ENCODE peak calls at places on chromosome 1, in seven cellular contexts. One of them, this sample, is unnamed.

GRCh38 chr1:69540052-69540451 is 27.7 kb upstream of the LRRC7 start:
- DNase-seq in heart left ventricle: no peak
- DNase-seq in fibroblast of lung: no peak
- DNase-seq in H9: no peak
- DNase-seq in fibroblast of mammary gland: no peak
- DNase-seq in fibroblast of pulmonary artery: no peak
- DNase-seq in dorsolateral prefrontal cortex: no peak
- DNase-seq in this sample: no peak

GRCh38 chr1:76668046-76668445 is 199.2 kb upstream of the ST6GALNAC5 start:
- DNase-seq in dorsolateral prefrontal cortex: no peak
- DNase-seq in fibroblast of pulmonary artery: no peak
- DNase-seq in H9: no peak
- DNase-seq in fibroblast of lung: peak
- DNase-seq in heart left ventricle: no peak
- DNase-seq in fibroblast of mammary gland: no peak
- DNase-seq in this sample: no peak

GRCh38 chr1:47231314-47232186 is 475 bp downstream of the TAL1 start:
- DNase-seq in dorsolateral prefrontal cortex: no peak
- DNase-seq in H9: peak
- DNase-seq in fibroblast of pulmonary artery: peak
- DNase-seq in fibroblast of mammary gland: peak
- DNase-seq in heart left ventricle: no peak
- DNase-seq in fibroblast of lung: peak
- DNase-seq in this sample: no peak

GRCh38 chr1:151006331-151007052 is at the start of gene MINDY1:
- DNase-seq in fibroblast of pulmonary artery: peak
- DNase-seq in fibroblast of mammary gland: peak
- DNase-seq in dorsolateral prefrontal cortex: peak
- DNase-seq in heart left ventricle: peak
- DNase-seq in H9: peak
- DNase-seq in fibroblast of lung: peak
- DNase-seq in this sample: peak

GRCh38 chr1:78619803-78620579 is at the start of gene IFI44L:
- DNase-seq in fibroblast of lung: peak
- DNase-seq in H9: no peak
- DNase-seq in fibroblast of mammary gland: peak
- DNase-seq in heart left ventricle: peak
- DNase-seq in fibroblast of pulmonary artery: peak
- DNase-seq in dorsolateral prefrontal cortex: no peak
- DNase-seq in this sample: peak

GRCh38 chr1:203656796-203657620 is 30.4 kb downstream of the ATP2B4 start:
- DNase-seq in fibroblast of mammary gland: no peak
- DNase-seq in fibroblast of lung: no peak
- DNase-seq in dorsolateral prefrontal cortex: no peak
- DNase-seq in heart left ventricle: no peak
- DNase-seq in fibroblast of pulmonary artery: no peak
- DNase-seq in H9: no peak
- DNase-seq in this sample: no peak

GRCh38 chr1:218443255-218443654 is 98.1 kb downstream of the TGFB2 start:
- DNase-seq in heart left ventricle: no peak
- DNase-seq in fibroblast of lung: no peak
- DNase-seq in dorsolateral prefrontal cortex: no peak
- DNase-seq in H9: no peak
- DNase-seq in fibroblast of pulmonary artery: no peak
- DNase-seq in fibroblast of mammary gland: no peak
- DNase-seq in this sample: no peak

GRCh38 chr1:1142844-1143243 is 27.0 kb upstream of the C1orf159 start:
- DNase-seq in dorsolateral prefrontal cortex: no peak
- DNase-seq in fibroblast of pulmonary artery: no peak
- DNase-seq in fibroblast of lung: no peak
- DNase-seq in H9: no peak
- DNase-seq in heart left ventricle: no peak
- DNase-seq in fibroblast of mammary gland: no peak
- DNase-seq in this sample: no peak

GRCh38 chr1:25137521-25138395 is 94.5 kb downstream of the SYF2 start:
- DNase-seq in fibroblast of pulmonary artery: no peak
- DNase-seq in fibroblast of lung: no peak
- DNase-seq in dorsolateral prefrontal cortex: no peak
- DNase-seq in H9: no peak
- DNase-seq in fibroblast of mammary gland: no peak
- DNase-seq in heart left ventricle: no peak
- DNase-seq in this sample: no peak

GRCh38 chr1:46558141-46558963 is 6.9 kb upstream of the KNCN start:
- DNase-seq in fibroblast of mammary gland: no peak
- DNase-seq in fibroblast of pulmonary artery: no peak
- DNase-seq in dorsolateral prefrontal cortex: no peak
- DNase-seq in H9: peak
- DNase-seq in fibroblast of lung: no peak
- DNase-seq in heart left ventricle: no peak
- DNase-seq in this sample: no peak

GRCh38 chr1:225766967-225767413 is 10.6 kb upstream of the SRP9 start:
- DNase-seq in dorsolateral prefrontal cortex: no peak
- DNase-seq in fibroblast of lung: peak
- DNase-seq in fibroblast of mammary gland: peak
- DNase-seq in fibroblast of pulmonary artery: peak
- DNase-seq in H9: no peak
- DNase-seq in heart left ventricle: peak
- DNase-seq in this sample: peak

GRCh38 chr1:36691374-36691773 is 208.7 kb upstream of the CSF3R start:
- DNase-seq in dorsolateral prefrontal cortex: no peak
- DNase-seq in fibroblast of lung: no peak
- DNase-seq in fibroblast of mammary gland: no peak
- DNase-seq in heart left ventricle: no peak
- DNase-seq in fibroblast of pulmonary artery: no peak
- DNase-seq in H9: peak
- DNase-seq in this sample: no peak
- TF ChIP-seq CTCF in dorsolateral prefrontal cortex: no peak
- TF ChIP-seq CTCF in fibroblast of lung: no peak
- TF ChIP-seq CTCF in fibroblast of mammary gland: no peak
- TF ChIP-seq CTCF in heart left ventricle: no peak
- TF ChIP-seq CTCF in fibroblast of pulmonary artery: no peak
- TF ChIP-seq CTCF in H9: no peak
- TF ChIP-seq CTCF in this sample: no peak

DNA sequence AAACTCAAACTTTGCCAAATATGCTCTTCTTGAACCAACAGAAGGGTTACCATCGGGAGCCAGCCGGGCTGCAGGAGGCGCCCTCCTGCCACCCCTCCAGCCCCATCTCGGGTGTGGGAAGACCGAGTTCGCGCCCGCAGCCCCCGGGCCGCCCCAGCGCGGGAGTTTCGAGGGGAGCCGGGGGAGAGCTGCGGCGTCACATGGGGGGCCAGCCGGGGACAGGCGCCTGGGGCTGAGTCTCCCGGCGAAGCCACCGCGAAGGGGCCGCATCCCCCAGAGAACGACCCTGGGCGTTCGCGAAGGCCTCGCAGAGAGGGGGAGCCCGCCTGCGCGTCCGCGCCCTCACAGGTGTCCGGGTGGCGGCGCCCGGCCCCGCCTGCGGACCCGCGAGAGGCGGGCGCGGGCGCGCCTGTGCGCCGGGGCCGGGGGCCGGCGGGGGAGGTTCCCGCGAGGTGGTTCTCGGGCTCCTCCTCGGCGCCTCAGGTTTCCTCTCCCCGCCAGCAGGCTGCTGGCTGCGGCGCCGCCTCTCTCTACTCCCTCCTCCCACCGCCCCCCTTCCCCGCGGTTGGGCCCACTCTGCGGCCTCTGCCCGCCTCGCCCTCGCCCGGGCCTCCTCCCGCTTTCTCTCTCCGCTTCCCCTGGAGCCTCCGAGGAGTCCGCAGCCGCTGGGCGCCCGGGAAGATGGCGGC is at the start of gene RAVER2:
- DNase-seq in fibroblast of mammary gland: peak
- DNase-seq in heart left ventricle: peak
- DNase-seq in fibroblast of pulmonary artery: peak
- DNase-seq in fibroblast of lung: peak
- DNase-seq in dorsolateral prefrontal cortex: peak
- DNase-seq in H9: peak
- DNase-seq in this sample: peak
- TF ChIP-seq CTCF in fibroblast of mammary gland: peak
- TF ChIP-seq CTCF in heart left ventricle: no peak
- TF ChIP-seq CTCF in fibroblast of pulmonary artery: peak
- TF ChIP-seq CTCF in fibroblast of lung: peak
- TF ChIP-seq CTCF in dorsolateral prefrontal cortex: peak
- TF ChIP-seq CTCF in H9: peak
- TF ChIP-seq CTCF in this sample: peak

GRCh38 chr1:18965206-18966173 is 9.0 kb upstream of the IFFO2 start:
- DNase-seq in dorsolateral prefrontal cortex: no peak
- DNase-seq in fibroblast of mammary gland: no peak
- DNase-seq in fibroblast of lung: no peak
- DNase-seq in H9: peak
- DNase-seq in fibroblast of pulmonary artery: peak
- DNase-seq in heart left ventricle: no peak
- DNase-seq in this sample: no peak

GRCh38 chr1:18962121-18962721 is 5.7 kb upstream of the IFFO2 start:
- DNase-seq in fibroblast of pulmonary artery: peak
- DNase-seq in fibroblast of mammary gland: peak
- DNase-seq in heart left ventricle: no peak
- DNase-seq in fibroblast of lung: no peak
- DNase-seq in H9: no peak
- DNase-seq in dorsolateral prefrontal cortex: no peak
- DNase-seq in this sample: no peak

GRCh38 chr1:18962855-18963737 is 6.6 kb upstream of the IFFO2 start:
- DNase-seq in heart left ventricle: no peak
- DNase-seq in fibroblast of pulmonary artery: no peak
- DNase-seq in fibroblast of mammary gland: no peak
- DNase-seq in fibroblast of lung: no peak
- DNase-seq in H9: no peak
- DNase-seq in dorsolateral prefrontal cortex: no peak
- DNase-seq in this sample: no peak

GRCh38 chr1:18967066-18967690 is 10.7 kb upstream of the IFFO2 start:
- DNase-seq in dorsolateral prefrontal cortex: no peak
- DNase-seq in fibroblast of mammary gland: no peak
- DNase-seq in fibroblast of pulmonary artery: no peak
- DNase-seq in fibroblast of lung: no peak
- DNase-seq in H9: no peak
- DNase-seq in heart left ventricle: no peak
- DNase-seq in this sample: no peak

DNA sequence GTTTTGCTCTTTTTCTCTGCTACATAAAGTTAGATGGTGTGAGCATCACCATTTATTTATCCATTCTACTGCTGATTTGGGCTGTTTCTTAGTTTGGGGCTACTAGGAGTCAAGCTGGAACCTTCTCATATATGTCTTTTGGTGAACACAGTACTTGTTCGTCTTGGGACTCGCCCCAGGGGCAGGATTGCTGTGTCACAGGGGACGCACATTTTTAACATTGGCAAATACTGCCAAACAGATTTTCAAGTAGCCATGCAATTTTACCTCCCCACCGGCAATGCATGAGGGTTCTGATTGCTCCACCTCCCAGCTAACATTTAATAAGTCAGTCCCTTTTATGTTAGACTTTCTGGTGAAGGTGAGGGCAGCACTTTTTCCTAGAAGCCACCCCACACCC is 7.5 kb upstream of the IFFO2 start:
- DNase-seq in fibroblast of pulmonary artery: no peak
- DNase-seq in heart left ventricle: no peak
- DNase-seq in fibroblast of mammary gland: no peak
- DNase-seq in H9: no peak
- DNase-seq in dorsolateral prefrontal cortex: no peak
- DNase-seq in fibroblast of lung: no peak
- DNase-seq in this sample: no peak
- TF ChIP-seq CTCF in fibroblast of pulmonary artery: no peak
- TF ChIP-seq CTCF in heart left ventricle: no peak
- TF ChIP-seq CTCF in fibroblast of mammary gland: no peak
- TF ChIP-seq CTCF in H9: no peak
- TF ChIP-seq CTCF in dorsolateral prefrontal cortex: no peak
- TF ChIP-seq CTCF in fibroblast of lung: no peak
- TF ChIP-seq CTCF in this sample: no peak

GRCh38 chr1:34549199-34549598 is 205.6 kb upstream of the GJB5 start:
- DNase-seq in H9: peak
- DNase-seq in dorsolateral prefrontal cortex: no peak
- DNase-seq in fibroblast of pulmonary artery: no peak
- DNase-seq in heart left ventricle: no peak
- DNase-seq in fibroblast of lung: no peak
- DNase-seq in fibroblast of mammary gland: no peak
- DNase-seq in this sample: no peak
- TF ChIP-seq CTCF in H9: peak
- TF ChIP-seq CTCF in dorsolateral prefrontal cortex: no peak
- TF ChIP-seq CTCF in fibroblast of pulmonary artery: no peak
- TF ChIP-seq CTCF in heart left ventricle: no peak
- TF ChIP-seq CTCF in fibroblast of lung: no peak
- TF ChIP-seq CTCF in fibroblast of mammary gland: no peak
- TF ChIP-seq CTCF in this sample: peak

GRCh38 chr1:209797978-209798639 is 7.8 kb downstream of the IRF6 start:
- DNase-seq in H9: peak
- DNase-seq in fibroblast of mammary gland: no peak
- DNase-seq in fibroblast of lung: no peak
- DNase-seq in dorsolateral prefrontal cortex: no peak
- DNase-seq in heart left ventricle: no peak
- DNase-seq in fibroblast of pulmonary artery: no peak
- DNase-seq in this sample: no peak
- TF ChIP-seq CTCF in H9: peak
- TF ChIP-seq CTCF in fibroblast of mammary gland: peak
- TF ChIP-seq CTCF in fibroblast of lung: no peak
- TF ChIP-seq CTCF in dorsolateral prefrontal cortex: no peak
- TF ChIP-seq CTCF in heart left ventricle: no peak
- TF ChIP-seq CTCF in fibroblast of pulmonary artery: peak
- TF ChIP-seq CTCF in this sample: peak

GRCh38 chr1:92784639-92785500 is at the start of gene EVI5:
- DNase-seq in fibroblast of lung: peak
- DNase-seq in fibroblast of mammary gland: peak
- DNase-seq in heart left ventricle: peak
- DNase-seq in H9: peak
- DNase-seq in dorsolateral prefrontal cortex: peak
- DNase-seq in fibroblast of pulmonary artery: peak
- DNase-seq in this sample: peak
- TF ChIP-seq CTCF in fibroblast of lung: no peak
- TF ChIP-seq CTCF in fibroblast of mammary gland: no peak
- TF ChIP-seq CTCF in heart left ventricle: no peak
- TF ChIP-seq CTCF in H9: no peak
- TF ChIP-seq CTCF in dorsolateral prefrontal cortex: peak
- TF ChIP-seq CTCF in fibroblast of pulmonary artery: no peak
- TF ChIP-seq CTCF in this sample: no peak

GRCh38 chr1:231796141-231796540 is 169.6 kb downstream of the DISC1 start:
- DNase-seq in H9: no peak
- DNase-seq in fibroblast of lung: no peak
- DNase-seq in fibroblast of pulmonary artery: no peak
- DNase-seq in heart left ventricle: no peak
- DNase-seq in fibroblast of mammary gland: no peak
- DNase-seq in dorsolateral prefrontal cortex: no peak
- DNase-seq in this sample: no peak
- TF ChIP-seq CTCF in H9: no peak
- TF ChIP-seq CTCF in fibroblast of lung: no peak
- TF ChIP-seq CTCF in fibroblast of pulmonary artery: no peak
- TF ChIP-seq CTCF in heart left ventricle: no peak
- TF ChIP-seq CTCF in fibroblast of mammary gland: no peak
- TF ChIP-seq CTCF in dorsolateral prefrontal cortex: no peak
- TF ChIP-seq CTCF in this sample: no peak

This sample was measured in AG09319.